ENCODE peak calls at places on chromosomes 3 and 15, in eight cellular contexts. K is K562; W is stromal cell of bone marrow; U is activated naive CD4-positive, alpha-beta T cell treated with anti-CD3 and anti-CD28 coated beads, Interleukin-2, amount 50 U/mL, for 16 hours; I is mesenchymal stem cell; P is activated CD8-positive, alpha-beta memory T cell treated with anti-CD3 and anti-CD28 coated beads, Interleukin-2, amount 50 U/mL, for 48 hours; B is EH; D is AG09309. S is an unnamed sample.

GRCh38 chr3:37559461-37559860 is 302.2 kb upstream of the CTDSPL start:
- DNase-seq in K (no peak), W (no peak), U (no peak), I (no peak), P (no peak), B (peak; percentile 25), D (no peak), S (no peak)

GRCh38 chr15:91263632-91264477 is 163.8 kb downstream of the SV2B start:
- DNase-seq in K (no peak), W (peak; percentile 31), U (no peak), I (no peak), P (no peak), B (peak; percentile 51), D (no peak), S (peak; percentile 14)

GRCh38 chr15:66498501-66499386 is 1.2 kb upstream of the SNAPC5 start:
- DNase-seq in K (peak; percentile 40), W (peak; percentile 13), U (no peak), I (peak; percentile 48), P (peak; percentile 56), B (peak; percentile 50), D (no peak), S (peak; percentile 55)

GRCh38 chr15:65584241-65584640 is 26.7 kb downstream of the INTS14 start:
- DNase-seq in K (no peak), W (no peak), U (no peak), I (no peak), P (no peak), B (no peak), D (no peak), S (no peak)

GRCh38 chr3:42653560-42654330 is at the start of gene ZBTB47:
- DNase-seq in K (peak; percentile 46), W (no peak), U (no peak), I (peak; percentile 52), P (peak; percentile 58), B (peak; percentile 57), D (no peak), S (peak; percentile 66)

GRCh38 chr3:38368238-38368637 is 21.7 kb downstream of the XYLB start:
- DNase-seq in K (no peak), W (no peak), U (no peak), I (no peak), P (no peak), B (no peak), D (no peak), S (no peak)

GRCh38 chr3:188956839-188957489 is 214.8 kb upstream of the TPRG1 start:
- DNase-seq in K (peak; percentile 38), W (peak; percentile 62), U (no peak), I (peak; percentile 75), P (no peak), B (peak; percentile 68), D (peak; percentile 37), S (peak; percentile 84)

GRCh38 chr3:113272369-113272748 is 61.0 kb downstream of the BOC start:
- DNase-seq in K (no peak), W (no peak), U (no peak), I (no peak), P (no peak), B (no peak), D (no peak), S (no peak)

GRCh38 chr3:19543212-19543841 is 390.7 kb downstream of the EFHB start:
- DNase-seq in K (no peak), W (no peak), U (no peak), I (no peak), P (no peak), B (no peak), D (no peak), S (no peak)

GRCh38 chr3:195886181-195887141 is 21.9 kb downstream of the TNK2 start:
- DNase-seq in K (peak; percentile 78), W (peak; percentile 49), U (no peak), I (no peak), P (no peak), B (peak; percentile 44), D (no peak), S (no peak)

GRCh38 chr3:155313303-155313702 is 19.8 kb upstream of the STRIT1 start:
- DNase-seq in K (no peak), W (no peak), U (no peak), I (no peak), P (no peak), B (peak; percentile 73), D (peak; percentile 69), S (peak; percentile 36)

GRCh38 chr3:194062825-194063224 is 73.1 kb upstream of the HES1 start:
- DNase-seq in K (no peak), W (no peak), U (no peak), I (no peak), P (no peak), B (no peak), D (no peak), S (no peak)